ENCODE peak calls at places on chromosome 2, in six cellular contexts. One of them, this sample, is unnamed.

GRCh38 chr2:190376591-190377245 is 31.4 kb upstream of the MFSD6 start:
- DNase-seq in ureter: no peak
- DNase-seq in NCI-H748 treated with DMSO at 0.1 percent for 48 hours: no peak
- DNase-seq in left lung: no peak
- DNase-seq in iris pigment epithelial cell: no peak
- DNase-seq in sciatic nerve: no peak
- DNase-seq in this sample: no peak

GRCh38 chr2:130183500-130184373 is 1.7 kb downstream of the MZT2B start:
- DNase-seq in left lung: no peak
- DNase-seq in sciatic nerve: peak; percentile 70
- DNase-seq in iris pigment epithelial cell: peak; percentile 38
- DNase-seq in ureter: no peak
- DNase-seq in NCI-H748 treated with DMSO at 0.1 percent for 48 hours: no peak
- DNase-seq in this sample: no peak

GRCh38 chr2:8719528-8719927 is 37.7 kb downstream of the ID2 start:
- DNase-seq in sciatic nerve: no peak
- DNase-seq in left lung: no peak
- DNase-seq in ureter: no peak
- DNase-seq in iris pigment epithelial cell: peak; percentile 20
- DNase-seq in NCI-H748 treated with DMSO at 0.1 percent for 48 hours: no peak
- DNase-seq in this sample: no peak

GRCh38 chr2:200308001-200308400 is 1.5 kb downstream of the SPATS2L start:
- DNase-seq in ureter: no peak
- DNase-seq in sciatic nerve: no peak
- DNase-seq in iris pigment epithelial cell: peak; percentile 71
- DNase-seq in left lung: no peak
- DNase-seq in NCI-H748 treated with DMSO at 0.1 percent for 48 hours: no peak
- DNase-seq in this sample: no peak

GRCh38 chr2:174243812-174244211 is 4.5 kb downstream of the OLA1 start:
- DNase-seq in sciatic nerve: no peak
- DNase-seq in iris pigment epithelial cell: no peak
- DNase-seq in NCI-H748 treated with DMSO at 0.1 percent for 48 hours: no peak
- DNase-seq in left lung: no peak
- DNase-seq in ureter: no peak
- DNase-seq in this sample: no peak

GRCh38 chr2:160387558-160388262 is 105.9 kb downstream of the RBMS1 start:
- DNase-seq in sciatic nerve: peak; percentile 76
- DNase-seq in left lung: no peak
- DNase-seq in NCI-H748 treated with DMSO at 0.1 percent for 48 hours: no peak
- DNase-seq in iris pigment epithelial cell: peak; percentile 97
- DNase-seq in ureter: no peak
- DNase-seq in this sample: peak; percentile 81

GRCh38 chr2:161975062-161975812 is 98.8 kb downstream of the DPP4 start:
- DNase-seq in left lung: no peak
- DNase-seq in iris pigment epithelial cell: no peak
- DNase-seq in NCI-H748 treated with DMSO at 0.1 percent for 48 hours: no peak
- DNase-seq in ureter: no peak
- DNase-seq in sciatic nerve: no peak
- DNase-seq in this sample: no peak

GRCh38 chr2:179251865-179252264 is 12.8 kb downstream of the SESTD1 start:
- DNase-seq in NCI-H748 treated with DMSO at 0.1 percent for 48 hours: no peak
- DNase-seq in ureter: no peak
- DNase-seq in iris pigment epithelial cell: peak; percentile 24
- DNase-seq in left lung: no peak
- DNase-seq in sciatic nerve: no peak
- DNase-seq in this sample: no peak

GRCh38 chr2:85577386-85578242 is at the start of gene VAMP8:
- DNase-seq in sciatic nerve: no peak
- DNase-seq in left lung: peak; percentile 91
- DNase-seq in iris pigment epithelial cell: no peak
- DNase-seq in NCI-H748 treated with DMSO at 0.1 percent for 48 hours: no peak
- DNase-seq in ureter: peak; percentile 87
- DNase-seq in this sample: peak; percentile 90

GRCh38 chr2:236366406-236366805 is 102.2 kb upstream of the ASB18 start:
- DNase-seq in NCI-H748 treated with DMSO at 0.1 percent for 48 hours: no peak
- DNase-seq in iris pigment epithelial cell: no peak
- DNase-seq in left lung: no peak
- DNase-seq in sciatic nerve: no peak
- DNase-seq in ureter: no peak
- DNase-seq in this sample: peak; percentile 32

GRCh38 chr2:40130251-40130994 is 321.5 kb downstream of the SLC8A1 start:
- DNase-seq in NCI-H748 treated with DMSO at 0.1 percent for 48 hours: no peak
- DNase-seq in sciatic nerve: no peak
- DNase-seq in left lung: no peak
- DNase-seq in iris pigment epithelial cell: peak; percentile 25
- DNase-seq in ureter: no peak
- DNase-seq in this sample: no peak

GRCh38 chr2:70523996-70524965 is 29.3 kb downstream of the TGFA start:
- DNase-seq in iris pigment epithelial cell: peak; percentile 38
- DNase-seq in sciatic nerve: no peak
- DNase-seq in ureter: peak; percentile 86
- DNase-seq in left lung: peak; percentile 90
- DNase-seq in NCI-H748 treated with DMSO at 0.1 percent for 48 hours: no peak
- DNase-seq in this sample: no peak

GRCh38 chr2:104858325-104858978 is 4.5 kb downstream of the POU3F3 start:
- DNase-seq in iris pigment epithelial cell: no peak
- DNase-seq in ureter: no peak
- DNase-seq in left lung: no peak
- DNase-seq in NCI-H748 treated with DMSO at 0.1 percent for 48 hours: no peak
- DNase-seq in sciatic nerve: no peak
- DNase-seq in this sample: no peak

GRCh38 chr2:27545348-27546141 is 37.3 kb upstream of the ZNF512 start:
- DNase-seq in ureter: no peak
- DNase-seq in NCI-H748 treated with DMSO at 0.1 percent for 48 hours: no peak
- DNase-seq in sciatic nerve: no peak
- DNase-seq in iris pigment epithelial cell: peak; percentile 64
- DNase-seq in left lung: no peak
- DNase-seq in this sample: no peak

GRCh38 chr2:223069465-223069864 is 17.5 kb downstream of the KCNE4 start:
- DNase-seq in NCI-H748 treated with DMSO at 0.1 percent for 48 hours: no peak
- DNase-seq in left lung: no peak
- DNase-seq in ureter: no peak
- DNase-seq in sciatic nerve: no peak
- DNase-seq in iris pigment epithelial cell: no peak
- DNase-seq in this sample: no peak

GRCh38 chr2:218718058-218718457 is 7.4 kb downstream of the TTLL4 start:
- DNase-seq in ureter: no peak
- DNase-seq in sciatic nerve: no peak
- DNase-seq in left lung: no peak
- DNase-seq in iris pigment epithelial cell: no peak
- DNase-seq in NCI-H748 treated with DMSO at 0.1 percent for 48 hours: no peak
- DNase-seq in this sample: no peak

GRCh38 chr2:239226677-239227076 is 174.1 kb downstream of the HDAC4 start:
- DNase-seq in ureter: no peak
- DNase-seq in NCI-H748 treated with DMSO at 0.1 percent for 48 hours: no peak
- DNase-seq in left lung: no peak
- DNase-seq in sciatic nerve: no peak
- DNase-seq in iris pigment epithelial cell: no peak
- DNase-seq in this sample: peak; percentile 45

GRCh38 chr2:171798156-171798815 is 95.8 kb downstream of the SLC25A12 start:
- DNase-seq in left lung: no peak
- DNase-seq in NCI-H748 treated with DMSO at 0.1 percent for 48 hours: no peak
- DNase-seq in sciatic nerve: no peak
- DNase-seq in ureter: no peak
- DNase-seq in iris pigment epithelial cell: peak; percentile 75
- DNase-seq in this sample: no peak

GRCh38 chr2:45653584-45653983 is 2.1 kb downstream of the PRKCE start:
- DNase-seq in ureter: no peak
- DNase-seq in iris pigment epithelial cell: no peak
- DNase-seq in sciatic nerve: no peak
- DNase-seq in NCI-H748 treated with DMSO at 0.1 percent for 48 hours: no peak
- DNase-seq in left lung: no peak
- DNase-seq in this sample: no peak

GRCh38 chr2:109525836-109526235 is 87.9 kb downstream of the SEPTIN10 start:
- DNase-seq in iris pigment epithelial cell: no peak
- DNase-seq in NCI-H748 treated with DMSO at 0.1 percent for 48 hours: no peak
- DNase-seq in sciatic nerve: no peak
- DNase-seq in ureter: no peak
- DNase-seq in left lung: no peak
- DNase-seq in this sample: no peak

GRCh38 chr2:31379102-31379501 is 35.4 kb downstream of the XDH start:
- DNase-seq in iris pigment epithelial cell: no peak
- DNase-seq in ureter: no peak
- DNase-seq in NCI-H748 treated with DMSO at 0.1 percent for 48 hours: no peak
- DNase-seq in left lung: no peak
- DNase-seq in sciatic nerve: no peak
- DNase-seq in this sample: no peak

GRCh38 chr2:166891727-166892126 is 3.4 kb downstream of the XIRP2 start:
- DNase-seq in ureter: no peak
- DNase-seq in iris pigment epithelial cell: no peak
- DNase-seq in left lung: no peak
- DNase-seq in NCI-H748 treated with DMSO at 0.1 percent for 48 hours: no peak
- DNase-seq in sciatic nerve: no peak
- DNase-seq in this sample: no peak

GRCh38 chr2:167783266-167784070 is 463.9 kb downstream of the STK39 start:
- DNase-seq in iris pigment epithelial cell: peak; percentile 28
- DNase-seq in ureter: no peak
- DNase-seq in left lung: no peak
- DNase-seq in sciatic nerve: no peak
- DNase-seq in NCI-H748 treated with DMSO at 0.1 percent for 48 hours: no peak
- DNase-seq in this sample: no peak

GRCh38 chr2:152594022-152594712 is 123.1 kb downstream of the PRPF40A start:
- DNase-seq in sciatic nerve: no peak
- DNase-seq in NCI-H748 treated with DMSO at 0.1 percent for 48 hours: no peak
- DNase-seq in ureter: no peak
- DNase-seq in iris pigment epithelial cell: no peak
- DNase-seq in left lung: no peak
- DNase-seq in this sample: no peak

GRCh38 chr2:127651987-127652550 is 6.1 kb downstream of the GPR17 start:
- DNase-seq in iris pigment epithelial cell: no peak
- DNase-seq in NCI-H748 treated with DMSO at 0.1 percent for 48 hours: no peak
- DNase-seq in left lung: peak; percentile 45
- DNase-seq in sciatic nerve: peak; percentile 87
- DNase-seq in ureter: no peak
- DNase-seq in this sample: no peak

GRCh38 chr2:28400921-28401320 is 8.3 kb downstream of the FOSL2 start:
- DNase-seq in iris pigment epithelial cell: no peak
- DNase-seq in sciatic nerve: no peak
- DNase-seq in NCI-H748 treated with DMSO at 0.1 percent for 48 hours: no peak
- DNase-seq in ureter: no peak
- DNase-seq in left lung: no peak
- DNase-seq in this sample: no peak

GRCh38 chr2:152098798-152099654 is at the start of gene CACNB4:
- DNase-seq in iris pigment epithelial cell: no peak
- DNase-seq in NCI-H748 treated with DMSO at 0.1 percent for 48 hours: peak; percentile 12
- DNase-seq in ureter: no peak
- DNase-seq in left lung: peak; percentile 87
- DNase-seq in sciatic nerve: no peak
- DNase-seq in this sample: no peak

GRCh38 chr2:68594674-68595492 is 48.5 kb upstream of the PROKR1 start:
- DNase-seq in left lung: peak; percentile 41
- DNase-seq in iris pigment epithelial cell: peak; percentile 49
- DNase-seq in sciatic nerve: no peak
- DNase-seq in ureter: no peak
- DNase-seq in NCI-H748 treated with DMSO at 0.1 percent for 48 hours: peak; percentile 7
- DNase-seq in this sample: no peak

GRCh38 chr2:28293416-28293815 is 99.2 kb upstream of the FOSL2 start:
- DNase-seq in ureter: no peak
- DNase-seq in iris pigment epithelial cell: peak; percentile 48
- DNase-seq in sciatic nerve: no peak
- DNase-seq in left lung: no peak
- DNase-seq in NCI-H748 treated with DMSO at 0.1 percent for 48 hours: no peak
- DNase-seq in this sample: no peak